ENCODE peak calls at places on chromosomes 3 and 15, in five cellular contexts. W is PC-9, S is A549, D is thoracic aorta, G is Karpas-422. I is an unnamed sample. For H3K4me1, the result is how much of the 10 kb centered on the place peaks cover.

GRCh38 chr3:152971880-152972279 is 136.9 kb downstream of the P2RY1 start:
- DNase-seq in W (no peak), G (no peak), D (no peak), S (no peak), I (no peak)

GRCh38 chr3:142210608-142211007 is 14.8 kb downstream of the GK5 start:
- DNase-seq in D (no peak), G (no peak), S (no peak), W (no peak), I (no peak)

GRCh38 chr3:111723293-111723963 is 128.3 kb upstream of the ZBED2 start:
- DNase-seq in W (no peak), G (peak), S (no peak), D (no peak), I (no peak)

GRCh38 chr3:156685198-156685597 is 10.8 kb downstream of the TIPARP start:
- DNase-seq in W (no peak), D (no peak), S (no peak), G (no peak), I (no peak)

GRCh38 chr15:48029656-48030055 is 91.1 kb upstream of the SLC24A5 start:
- DNase-seq in W (no peak), G (no peak), S (no peak), D (no peak), I (no peak)

GRCh38 chr15:37880009-37880834 is 54.2 kb upstream of the TMCO5A start:
- DNase-seq in S (peak), W (peak), G (peak), D (no peak), I (no peak)

GRCh38 chr15:47965297-47965696 is 155.5 kb upstream of the SLC24A5 start:
- DNase-seq in G (no peak), D (no peak), W (no peak), S (no peak), I (no peak)

GRCh38 chr3:55484741-55485207 is 2.3 kb downstream of the WNT5A start:
- DNase-seq in D (no peak), W (no peak), G (no peak), S (no peak), I (no peak)

GRCh38 chr3:97940034-97940433 is 32.2 kb downstream of the RIOX2 start:
- DNase-seq in W (no peak), S (no peak), D (no peak), G (no peak), I (no peak)

GRCh38 chr15:95286911-95287769 is 1043.4 kb upstream of the NR2F2 start:
- DNase-seq in G (no peak), S (no peak), D (no peak), W (no peak), I (no peak)

GRCh38 chr15:68639926-68640600 is 61.3 kb downstream of the CORO2B start:
- DNase-seq in D (no peak), G (no peak), S (no peak), W (no peak), I (no peak)

GRCh38 chr3:113533534-113533892 is 1.2 kb downstream of the SIDT1 start:
- DNase-seq in S (no peak), D (no peak), W (no peak), G (peak), I (no peak)

GRCh38 chr3:112633757-112634156 is 7.2 kb downstream of the CCDC80 start:
- DNase-seq in S (no peak), G (no peak), W (no peak), D (no peak), I (no peak)

GRCh38 chr3:22685598-22685997 is 517.5 kb upstream of the UBE2E2 start:
- DNase-seq in D (no peak), S (no peak), G (no peak), W (no peak), I (no peak)

GRCh38 chr3:146536681-146537080 is 7.7 kb downstream of the PLSCR1 start:
- DNase-seq in G (no peak), W (no peak), S (no peak), D (no peak), I (no peak)

GRCh38 chr3:1093216-1093615 is 392 bp downstream of the CNTN6 start:
- DNase-seq in W (no peak), S (no peak), D (no peak), G (no peak), I (no peak)

GRCh38 chr3:54935869-54936268 is 8.0 kb upstream of the LRTM1 start:
- DNase-seq in D (no peak), W (no peak), S (no peak), G (no peak), I (no peak)

GRCh38 chr3:188133219-188133618 is 20.7 kb upstream of the LPP start:
- DNase-seq in G (no peak), S (no peak), W (no peak), D (no peak), I (no peak)

GRCh38 chr3:249587-250262 is 53.2 kb downstream of the CHL1 start:
- DNase-seq in G (no peak), S (no peak), W (no peak), D (no peak), I (no peak)

GRCh38 chr3:37181766-37182165 is 7.4 kb upstream of the LRRFIP2 start:
- DNase-seq in G (no peak), S (no peak), W (peak), D (no peak), I (no peak)

GRCh38 chr3:121467085-121467484 is 78.7 kb downstream of the POLQ start:
- DNase-seq in G (no peak), S (no peak), W (no peak), D (no peak), I (no peak)

GRCh38 chr3:106215047-106215446 is 346.2 kb upstream of the CBLB start:
- DNase-seq in S (no peak), W (no peak), G (no peak), D (no peak), I (no peak)

GRCh38 chr15:52067545-52067926 is 45.0 kb downstream of the BCL2L10 start:
- DNase-seq in W (no peak), S (no peak), G (no peak), D (no peak), I (no peak)

GRCh38 chr3:170233532-170233931 is 11.3 kb downstream of the PRKCI start:
- DNase-seq in S (no peak), D (no peak), W (peak), G (no peak), I (no peak)

GRCh38 chr3:99765042-99765942 is 52.4 kb upstream of the CMSS1 start:
- DNase-seq in W (no peak), D (no peak), G (no peak), S (no peak), I (no peak)

GRCh38 chr3:123627673-123628670 is 43.1 kb upstream of the HACD2 start:
- DNase-seq in G (no peak), W (no peak), S (no peak), D (no peak), I (peak)

GRCh38 chr3:82633319-82633718 is 871.9 kb upstream of the GBE1 start:
- DNase-seq in W (no peak), G (no peak), D (no peak), S (no peak), I (no peak)

GRCh38 chr15:78149805-78150751 is 916 bp downstream of the IDH3A start:
- DNase-seq in W (no peak), D (no peak), G (peak), S (peak), I (no peak)

GRCh38 chr15:85837011-85837433 is 42.3 kb upstream of the KLHL25 start:
- DNase-seq in D (no peak), S (peak), G (peak), W (peak), I (no peak)

GRCh38 chr15:25700916-25701315 is 162.2 kb downstream of the ATP10A start:
- DNase-seq in W (no peak), S (no peak), G (no peak), D (no peak), I (no peak)

GRCh38 chr15:60798821-60799220 is 319.9 kb upstream of the ICE2 start:
- DNase-seq in W (no peak), S (no peak), D (no peak), G (no peak), I (no peak)

GRCh38 chr3:108175352-108175751 is 46.9 kb downstream of the IFT57 start:
- DNase-seq in D (no peak), G (no peak), W (no peak), S (no peak), I (no peak)

GRCh38 chr15:29102911-29103824 is 166.5 kb downstream of the NSMCE3 start:
- DNase-seq in S (no peak), W (no peak), G (no peak), D (no peak), I (peak)
- H3K4me3 ChIP-seq in S (no peak), W (no peak), G (no peak), D (peak), I (peak)

GRCh38 chr3:119301662-119302061 is 7.5 kb downstream of the ARHGAP31 start:
- DNase-seq in D (no peak), S (no peak), W (no peak), G (no peak), I (no peak)
- H3K4me1 ChIP-seq in D (under half), S (under half), W (under half), G (under half), I (under half)

GRCh38 chr15:56916825-56917477 is 1.5 kb upstream of the TCF12 start:
- DNase-seq in G (no peak), D (no peak), W (no peak), S (no peak), I (no peak)

GRCh38 chr15:56918046-56918906 is at the start of gene TCF12:
- DNase-seq in G (peak), W (peak), S (peak), D (peak), I (peak)

GRCh38 chr15:56918907-56919707 is 663 bp downstream of the TCF12 start:
- DNase-seq in G (peak), W (peak), S (peak), D (no peak), I (peak)

GRCh38 chr15:56915888-56916287 is 2.6 kb upstream of the TCF12 start:
- DNase-seq in D (no peak), W (no peak), G (no peak), S (no peak), I (no peak)

GRCh38 chr15:56917652-56918045 is 795 bp upstream of the TCF12 start:
- DNase-seq in G (peak), W (no peak), D (no peak), S (peak), I (no peak)
- H3K4me3 ChIP-seq in G (peak), W (peak), D (peak), S (peak), I (peak)

GRCh38 chr15:73584699-73585420 is 48.3 kb downstream of the NPTN start:
- DNase-seq in D (no peak), G (no peak), W (no peak), S (no peak), I (no peak)
- H3K4me1 ChIP-seq in D (under half), G (under half), W (under half), S (under half), I (under half)

GRCh38 chr15:101288905-101289513 is 6.0 kb downstream of the SNRPA1 start:
- DNase-seq in W (no peak), G (peak), S (peak), D (no peak), I (no peak)

GRCh38 chr15:101294731-101295606 is at the start of gene SNRPA1:
- DNase-seq in W (peak), G (peak), D (peak), S (peak), I (peak)

GRCh38 chr15:101296418-101297405 is 1.7 kb upstream of the SNRPA1 start:
- DNase-seq in S (no peak), G (no peak), W (no peak), D (no peak), I (no peak)

GRCh38 chr15:101295607-101296225 is 668 bp upstream of the SNRPA1 start:
- DNase-seq in G (no peak), D (no peak), S (no peak), W (no peak), I (no peak)

GRCh38 chr15:101293122-101293521 is 1.9 kb downstream of the SNRPA1 start:
- DNase-seq in G (peak), W (no peak), D (no peak), S (no peak), I (no peak)
- H3K4me3 ChIP-seq in G (peak), W (peak), D (peak), S (peak), I (peak)

GRCh38 chr3:12574656-12575055 is 17.8 kb downstream of the MKRN2 start:
- DNase-seq in W (no peak), D (no peak), S (no peak), G (no peak), I (peak)

GRCh38 chr3:12569836-12570235 is 12.9 kb downstream of the MKRN2 start:
- DNase-seq in S (no peak), W (no peak), G (no peak), D (no peak), I (no peak)

GRCh38 chr3:12568747-12569146 is 11.9 kb downstream of the MKRN2 start:
- DNase-seq in W (no peak), S (no peak), G (no peak), D (no peak), I (no peak)

GRCh38 chr3:12574131-12574530 is 17.2 kb downstream of the MKRN2 start:
- DNase-seq in G (no peak), D (no peak), S (no peak), W (no peak), I (no peak)

DNA sequence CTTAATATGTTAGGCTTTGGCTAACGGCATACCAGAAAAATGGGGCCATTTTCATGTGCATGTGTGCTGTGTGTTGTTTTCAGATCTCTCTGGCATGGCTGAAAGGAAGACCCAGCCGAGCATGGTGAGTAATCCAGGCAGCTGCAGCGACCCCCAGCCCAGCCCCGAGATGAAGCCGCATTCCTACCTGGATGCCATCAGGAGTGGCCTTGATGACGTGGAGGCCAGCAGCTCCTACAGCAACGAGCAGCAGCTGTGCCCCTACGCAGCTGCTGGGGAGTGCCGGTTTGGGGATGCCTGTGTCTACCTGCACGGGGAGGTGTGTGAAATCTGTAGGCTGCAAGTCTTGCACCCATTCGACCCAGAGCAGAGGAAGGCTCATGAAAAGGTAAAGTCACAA is 15.1 kb downstream of the MKRN2 start:
- DNase-seq in G (no peak), D (no peak), S (no peak), W (no peak), I (no peak)
- H3K4me1 ChIP-seq in G (under half), D (under half), S (under half), W (under half), I (under half)

DNA sequence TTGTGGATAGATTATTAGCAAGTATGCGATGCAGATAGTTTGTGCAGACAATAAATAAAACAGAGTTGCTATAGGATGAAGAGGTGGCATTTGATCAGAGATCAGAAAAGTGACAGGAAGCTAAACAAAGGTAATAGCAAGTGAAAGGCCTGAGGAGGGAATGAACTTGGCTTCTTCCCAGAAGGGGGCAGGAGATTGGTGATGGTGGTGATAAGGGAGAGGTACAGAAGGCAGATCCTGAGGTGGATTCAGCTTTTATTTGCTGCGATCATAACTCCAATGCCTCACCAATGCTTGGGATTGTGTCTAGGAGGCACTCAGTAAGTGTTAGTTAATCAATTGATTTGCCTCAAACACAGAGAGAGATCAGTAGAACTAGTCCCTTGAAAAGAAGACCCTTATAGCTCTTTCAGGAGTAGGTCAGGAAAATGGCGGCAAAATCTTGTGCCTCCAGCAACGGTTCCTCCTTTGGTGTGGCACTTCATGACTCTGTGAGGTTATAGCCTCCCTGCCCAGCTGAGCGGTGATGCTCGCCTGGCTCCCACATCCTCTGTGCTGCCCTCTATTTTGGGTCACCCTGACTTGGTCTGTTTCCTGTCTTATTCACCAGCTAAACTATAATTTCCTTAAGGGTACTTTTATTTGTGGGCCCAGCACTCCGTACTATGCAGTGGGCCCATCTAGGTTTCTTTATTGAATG is 37.5 kb downstream of the TGFBR2 start:
- DNase-seq in S (no peak), W (no peak), G (no peak), D (no peak), I (no peak)
- H3K4me3 ChIP-seq in S (no peak), W (no peak), G (no peak), D (no peak), I (no peak)

DNA sequence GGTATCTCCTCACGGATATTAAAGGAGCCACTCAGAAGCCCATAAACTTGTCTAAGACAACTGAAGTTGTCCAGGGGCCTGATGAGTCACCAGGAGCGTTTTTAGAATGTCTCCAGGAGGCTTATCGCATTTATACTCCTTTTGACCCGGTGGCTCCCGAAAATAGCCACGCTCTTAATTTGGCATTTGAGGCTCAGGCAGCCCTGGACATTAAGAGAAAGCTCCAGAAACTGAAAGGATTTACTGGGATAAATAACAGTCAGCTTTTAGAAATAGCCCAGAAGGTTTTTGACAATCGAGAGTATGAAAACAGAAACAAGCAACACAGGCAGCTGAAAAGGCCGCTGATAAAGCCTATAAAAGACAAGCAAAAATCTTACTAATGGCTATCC is 4.1 kb downstream of the DET1 start:
- DNase-seq in W (no peak), S (no peak), G (no peak), D (no peak), I (peak)
- H3K4me1 ChIP-seq in W (under half), S (under half), G (under half), D (under half), I (under half)

I was measured in heart left ventricle.